ENCODE peak calls at places on chromosomes 7 and 10, in five cellular contexts. P is mesenchymal stem cell; S is stimulated activated CD8-positive, alpha-beta memory T cell treated with anti-CD3 and anti-CD28 coated beads, Interleukin-7, amount 100 ng/mL, for 24 hours; Q is NCI-H1694; O is sciatic nerve. R is an unnamed sample.

GRCh38 chr7:4174016-4174415 is 508.1 kb upstream of the FOXK1 start:
- DNase-seq in P (no peak), S (no peak), Q (no peak), O (no peak), R (no peak)

GRCh38 chr7:157136372-157136771 is 2.4 kb upstream of the UBE3C start:
- DNase-seq in P (peak), S (no peak), Q (peak), O (no peak), R (no peak)

GRCh38 chr10:101354584-101355070 is 662 bp downstream of the BTRC start:
- DNase-seq in P (no peak), S (no peak), Q (no peak), O (no peak), R (no peak)

GRCh38 chr7:72025381-72025960 is 386.7 kb downstream of the CALN1 start:
- DNase-seq in P (no peak), S (no peak), Q (no peak), O (no peak), R (no peak)

GRCh38 chr10:26468691-26469090 is 30.6 kb downstream of the APBB1IP start:
- DNase-seq in P (no peak), S (no peak), Q (no peak), O (no peak), R (no peak)

GRCh38 chr10:43943119-43943824 is 294.6 kb upstream of the ZNF32 start:
- DNase-seq in P (no peak), S (no peak), Q (no peak), O (no peak), R (no peak)

GRCh38 chr7:96838481-96838880 is 128.8 kb upstream of the SEM1 start:
- DNase-seq in P (no peak), S (no peak), Q (no peak), O (no peak), R (no peak)

GRCh38 chr10:43292745-43293676 is 26.1 kb upstream of the RASGEF1A start:
- DNase-seq in P (peak), S (no peak), Q (peak), O (peak), R (no peak)

GRCh38 chr7:27091125-27091524 is 4.7 kb downstream of the HOXA1 start:
- DNase-seq in P (no peak), S (no peak), Q (no peak), O (no peak), R (no peak)

GRCh38 chr7:90244909-90245841 is at the start of gene CFAP69:
- DNase-seq in P (peak), S (peak), Q (peak), O (peak), R (peak)

R was measured in NCI-H446 treated with DMSO at 0.1 percent for 48 hours.